ENCODE peak calls at places on chromosomes 11 and 22, in ten cellular contexts. A, T, E, L, J, X, N, Z, R and I are unnamed samples. For H3K4me1, the result is how much of the 10 kb centered on the place peaks cover.

GRCh38 chr11:86748296-86748695 is 52.0 kb upstream of the PRSS23 start:
- DNase-seq in T (no peak), E (no peak), Z (no peak), J (peak), A (no peak), R (no peak), X (no peak), N (no peak), L (no peak), I (no peak)

GRCh38 chr11:17256512-17256911 is 20.0 kb upstream of the NUCB2 start:
- DNase-seq in E (peak), L (no peak), N (peak), Z (no peak), X (no peak), A (no peak), T (no peak), J (peak), R (peak), I (no peak)

GRCh38 chr11:63443714-63444113 is 47.3 kb downstream of the PLAAT5 start:
- DNase-seq in R (no peak), A (no peak), N (peak), X (no peak), T (no peak), E (no peak), L (no peak), Z (no peak), J (no peak), I (no peak)

GRCh38 chr11:506950-507726 is at the start of gene RNH1:
- DNase-seq in L (peak), N (peak), A (peak), J (peak), E (peak), X (peak), R (peak), Z (peak), T (peak), I (peak)

GRCh38 chr11:126646701-126647209 is 291.3 kb downstream of the ST3GAL4 start:
- DNase-seq in E (no peak), T (no peak), A (no peak), J (peak), N (peak), X (no peak), L (no peak), Z (no peak), R (no peak), I (no peak)

GRCh38 chr11:46686886-46687810 is 13.3 kb downstream of the ARHGAP1 start:
- DNase-seq in X (no peak), A (no peak), L (no peak), J (peak), R (no peak), E (no peak), T (no peak), Z (no peak), N (peak), I (no peak)

GRCh38 chr11:10390375-10390774 is 64.7 kb upstream of the AMPD3 start:
- DNase-seq in J (peak), R (peak), N (no peak), Z (no peak), L (no peak), E (no peak), T (no peak), X (no peak), A (no peak), I (no peak)

GRCh38 chr11:36672815-36673450 is 74.9 kb upstream of the RAG2 start:
- DNase-seq in N (peak), J (peak), X (no peak), E (peak), Z (no peak), A (peak), L (peak), R (peak), T (no peak), I (no peak)

GRCh38 chr11:746289-747175 is 732 bp upstream of the TALDO1 start:
- DNase-seq in Z (no peak), A (peak), N (no peak), J (peak), R (peak), E (peak), L (peak), T (no peak), X (no peak), I (no peak)

GRCh38 chr11:74321487-74322188 is 10.2 kb upstream of the P4HA3 start:
- DNase-seq in E (peak), J (peak), N (peak), X (no peak), Z (no peak), A (no peak), T (no peak), L (peak), R (peak), I (no peak)

GRCh38 chr11:92386577-92386976 is 162.0 kb downstream of the FAT3 start:
- DNase-seq in A (no peak), E (no peak), T (no peak), N (no peak), X (no peak), R (no peak), Z (no peak), J (no peak), L (no peak), I (no peak)

GRCh38 chr11:86688398-86689179 is 16.2 kb upstream of the ME3 start:
- DNase-seq in X (no peak), J (peak), L (no peak), N (no peak), E (no peak), R (peak), Z (no peak), A (no peak), T (no peak), I (no peak)

GRCh38 chr22:24758164-24758799 is 16.2 kb downstream of the PIWIL3 start:
- DNase-seq in X (peak), R (peak), Z (peak), J (peak), A (peak), T (peak), E (peak), L (peak), N (peak), I (peak)

GRCh38 chr11:45182902-45183301 is 36.5 kb downstream of the PRDM11 start:
- DNase-seq in L (peak), X (no peak), T (no peak), N (no peak), Z (no peak), J (peak), E (peak), R (peak), A (peak), I (no peak)

GRCh38 chr11:92061648-92062047 is 163.0 kb upstream of the FAT3 start:
- DNase-seq in N (no peak), A (no peak), T (no peak), X (no peak), Z (no peak), E (no peak), L (no peak), R (no peak), J (no peak), I (no peak)

GRCh38 chr22:31122196-31122531 is 602 bp upstream of the INPP5J start:
- DNase-seq in X (no peak), A (no peak), Z (no peak), E (no peak), R (no peak), T (no peak), J (no peak), L (no peak), N (no peak), I (no peak)

GRCh38 chr22:26751217-26751616 is 93.8 kb downstream of the MIAT start:
- DNase-seq in T (no peak), X (no peak), Z (no peak), R (peak), E (no peak), J (no peak), A (no peak), N (no peak), L (peak), I (peak)

GRCh38 chr22:44583854-44584253 is 85.8 kb upstream of the RTL6 start:
- DNase-seq in J (no peak), R (no peak), T (peak), E (no peak), A (peak), X (no peak), N (no peak), L (no peak), Z (no peak), I (no peak)

GRCh38 chr11:6371825-6372224 is 18.4 kb upstream of the SMPD1 start:
- DNase-seq in R (no peak), L (no peak), J (no peak), X (no peak), E (no peak), Z (no peak), N (no peak), T (no peak), A (no peak), I (no peak)

GRCh38 chr11:119540370-119541125 is 117.6 kb upstream of the THY1 start:
- DNase-seq in Z (no peak), E (no peak), N (no peak), T (no peak), A (no peak), X (no peak), J (no peak), L (no peak), R (no peak), I (no peak)

GRCh38 chr11:67551127-67551526 is 27.9 kb upstream of the CABP2 start:
- DNase-seq in N (no peak), Z (no peak), R (no peak), X (no peak), A (no peak), T (no peak), J (no peak), L (no peak), E (no peak), I (no peak)

GRCh38 chr11:1073851-1074243 is 827 bp upstream of the MUC2 start:
- DNase-seq in J (no peak), A (no peak), T (no peak), L (no peak), X (no peak), E (no peak), R (no peak), N (no peak), Z (no peak), I (no peak)

DNA sequence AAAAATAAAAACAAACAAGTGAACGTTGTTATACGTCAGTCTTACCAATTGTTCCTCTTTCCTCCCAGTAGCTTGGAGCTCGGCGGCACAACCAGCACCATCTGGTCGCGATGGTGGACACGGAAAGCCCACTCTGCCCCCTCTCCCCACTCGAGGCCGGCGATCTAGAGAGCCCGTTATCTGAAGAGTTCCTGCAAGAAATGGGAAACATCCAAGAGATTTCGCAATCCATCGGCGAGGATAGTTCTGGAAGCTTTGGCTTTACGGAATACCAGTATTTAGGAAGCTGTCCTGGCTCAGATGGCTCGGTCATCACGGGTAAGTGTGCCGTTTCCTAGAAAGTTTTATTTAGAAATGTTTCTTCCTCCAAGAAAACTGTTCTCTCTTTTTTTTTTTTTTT is 47.9 kb downstream of the PPARA start:
- DNase-seq in L (no peak), E (no peak), Z (no peak), J (no peak), R (no peak), T (no peak), A (no peak), X (no peak), N (no peak), I (no peak)
- H3K27ac ChIP-seq in L (no peak), E (no peak), Z (no peak), J (no peak), R (no peak), T (no peak), A (no peak), X (no peak), N (no peak), I (no peak)

GRCh38 chr11:69697861-69698260 is 6.0 kb downstream of the FGF19 start:
- DNase-seq in L (no peak), E (no peak), N (no peak), T (no peak), J (no peak), Z (no peak), A (no peak), X (no peak), R (no peak), I (no peak)
- H3K4me1 ChIP-seq in L (under half), E (under half), N (under half), T (under half), J (under half), Z (under half), A (under half), X (under half), R (under half), I (under half)

GRCh38 chr22:38882480-38882879 is 10.5 kb upstream of the CBX6 start:
- DNase-seq in L (no peak), Z (no peak), X (no peak), T (peak), A (peak), E (no peak), N (no peak), J (peak), R (no peak), I (no peak)
- H3K27ac ChIP-seq in L (no peak), Z (no peak), X (no peak), T (peak), A (peak), E (no peak), N (no peak), J (no peak), R (no peak), I (no peak)

GRCh38 chr11:3605279-3605662 is 36.5 kb downstream of the ART5 start:
- DNase-seq in E (no peak), L (no peak), T (no peak), A (no peak), J (no peak), Z (no peak), R (no peak), N (no peak), X (no peak), I (no peak)

GRCh38 chr11:3609416-3610265 is 32.2 kb downstream of the ART5 start:
- DNase-seq in T (no peak), J (peak), E (peak), Z (no peak), A (no peak), N (peak), L (peak), X (no peak), R (peak), I (no peak)

GRCh38 chr11:3605721-3606324 is 36.0 kb downstream of the ART5 start:
- DNase-seq in T (no peak), L (no peak), Z (no peak), N (no peak), X (no peak), A (no peak), R (no peak), E (no peak), J (no peak), I (no peak)

GRCh38 chr11:3604169-3604568 is 37.6 kb downstream of the ART5 start:
- DNase-seq in J (no peak), L (no peak), X (no peak), T (no peak), E (no peak), A (no peak), R (no peak), N (no peak), Z (no peak), I (no peak)
- H3K4me1 ChIP-seq in J (under half), L (under half), X (under half), T (under half), E (under half), A (under half), R (under half), N (under half), Z (under half), I (under half)

GRCh38 chr11:12260731-12261521 is 116.4 kb upstream of the PARVA start:
- DNase-seq in X (no peak), A (no peak), N (no peak), L (no peak), Z (no peak), T (no peak), R (no peak), E (no peak), J (no peak), I (no peak)

GRCh38 chr11:12259956-12260355 is 117.4 kb upstream of the PARVA start:
- DNase-seq in Z (no peak), X (no peak), L (no peak), E (no peak), R (no peak), N (no peak), T (no peak), J (no peak), A (no peak), I (no peak)

GRCh38 chr11:12261551-12261950 is 115.8 kb upstream of the PARVA start:
- DNase-seq in E (no peak), A (no peak), R (no peak), N (no peak), L (no peak), Z (no peak), X (no peak), J (no peak), T (no peak), I (no peak)

GRCh38 chr11:12253843-12254281 is 123.5 kb upstream of the PARVA start:
- DNase-seq in A (peak), J (no peak), T (no peak), X (no peak), R (no peak), L (no peak), E (no peak), Z (no peak), N (no peak), I (no peak)

GRCh38 chr11:12258451-12258850 is 118.9 kb upstream of the PARVA start:
- DNase-seq in R (peak), Z (no peak), T (no peak), X (no peak), J (peak), N (no peak), A (no peak), L (no peak), E (no peak), I (no peak)
- H3K27ac ChIP-seq in R (peak), Z (no peak), T (no peak), X (no peak), J (no peak), N (no peak), A (no peak), L (no peak), E (no peak), I (no peak)

GRCh38 chr22:17922925-17923898 is 101.1 kb downstream of the MICAL3 start:
- DNase-seq in L (no peak), T (peak), E (no peak), Z (no peak), J (peak), R (no peak), X (no peak), A (peak), N (no peak), I (no peak)

GRCh38 chr22:17926516-17926915 is 97.8 kb downstream of the MICAL3 start:
- DNase-seq in Z (no peak), J (no peak), N (no peak), A (no peak), R (no peak), E (no peak), X (no peak), L (no peak), T (no peak), I (no peak)

GRCh38 chr22:17927062-17927461 is 97.3 kb downstream of the MICAL3 start:
- DNase-seq in A (no peak), R (no peak), T (no peak), X (no peak), Z (no peak), J (no peak), L (no peak), E (no peak), N (no peak), I (no peak)

GRCh38 chr22:17924076-17924475 is 100.3 kb downstream of the MICAL3 start:
- DNase-seq in Z (no peak), A (no peak), E (no peak), N (no peak), L (no peak), T (peak), R (no peak), X (no peak), J (no peak), I (no peak)

DNA sequence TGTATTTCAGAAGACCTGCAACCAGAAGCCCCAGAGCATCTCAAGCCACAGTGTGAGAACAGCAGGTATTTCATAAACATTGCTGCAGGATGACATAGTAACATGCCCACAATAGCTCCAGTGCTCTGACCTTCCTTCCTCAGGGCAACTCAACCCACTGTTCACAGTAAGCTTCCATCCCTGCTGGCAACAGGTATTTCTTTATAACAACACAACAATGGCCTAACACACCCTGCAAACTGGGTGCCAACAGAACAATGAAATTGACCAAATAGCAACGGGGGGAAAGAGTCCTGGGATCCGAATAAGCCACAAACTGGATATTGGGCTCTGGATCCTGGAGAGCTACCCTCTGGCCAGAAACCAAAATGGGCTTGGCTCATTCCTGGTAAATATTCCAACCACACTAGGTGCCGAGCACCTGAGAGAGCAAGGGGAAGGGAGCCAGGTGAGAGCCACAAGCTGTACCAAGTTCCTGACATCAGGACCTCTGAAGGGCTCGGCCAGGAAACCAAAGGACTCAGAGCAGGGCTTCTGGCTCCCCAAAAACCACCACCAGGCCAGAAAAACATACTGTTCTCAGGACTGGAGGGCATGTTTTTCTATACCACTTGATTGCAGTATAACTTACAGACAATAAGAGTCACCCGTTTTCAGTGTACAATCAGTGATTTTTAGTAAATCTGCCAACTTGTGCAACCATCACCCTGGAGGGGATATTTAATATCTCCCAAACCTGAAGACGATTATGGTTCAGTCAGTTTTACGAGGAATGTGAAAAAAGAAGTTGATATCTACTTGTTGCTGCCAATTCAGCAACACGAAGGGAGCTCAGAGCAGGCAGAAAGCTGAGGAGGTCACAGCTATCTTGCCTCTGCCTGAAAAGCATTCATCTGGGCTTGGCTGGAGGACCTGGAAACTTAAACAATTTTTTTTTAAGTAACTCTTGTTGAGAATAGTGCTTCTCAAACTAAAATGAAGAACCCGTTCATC is 99.3 kb downstream of the MICAL3 start:
- DNase-seq in A (no peak), J (no peak), R (no peak), X (no peak), T (peak), Z (no peak), E (no peak), N (peak), L (no peak), I (no peak)
- H3K4me1 ChIP-seq in A (half or more), J (under half), R (under half), X (under half), T (half or more), Z (under half), E (under half), N (half or more), L (under half), I (half or more)